ENCODE peak calls at places on chromosomes 12 and 14, in eight cellular contexts. R is SK-N-SH, B is HCT116, Y is A549, G is PC-3, H is MM.1S, E is Karpas-422, S is mammary epithelial cell. Q is an unnamed sample.
A peak's percentile ranks its signal among the peaks of the same experiment; 100 is the strongest.

GRCh38 chr12:85374981-85375380 is 95.0 kb downstream of the ALX1 start:
- DNase-seq in R (no peak), B (no peak), Y (no peak), G (no peak), H (no peak), E (no peak), S (no peak), Q (no peak)

GRCh38 chr12:93763746-93764147 is 86.6 kb downstream of the CRADD start:
- DNase-seq in R (no peak), B (no peak), Y (peak; percentile 41), G (peak; percentile 52), H (no peak), E (no peak), S (no peak), Q (peak; percentile 41)

GRCh38 chr12:114399664-114400211 is 6.2 kb downstream of the TBX5 start:
- DNase-seq in R (peak; percentile 61), B (peak; percentile 62), Y (peak; percentile 22), G (no peak), H (no peak), E (no peak), S (peak; percentile 3), Q (peak; percentile 99)

GRCh38 chr12:104751024-104751570 is 207.0 kb downstream of the SLC41A2 start:
- DNase-seq in R (no peak), B (no peak), Y (no peak), G (no peak), H (no peak), E (no peak), S (no peak), Q (no peak)

GRCh38 chr14:39491134-39491541 is 58.9 kb upstream of the FBXO33 start:
- DNase-seq in R (peak; percentile 1), B (peak; percentile 22), Y (peak; percentile 35), G (peak; percentile 60), H (peak; percentile 7), E (peak; percentile 82), S (no peak), Q (peak; percentile 75)

GRCh38 chr12:55741978-55742377 is 944 bp upstream of the GDF11 start:
- DNase-seq in R (no peak), B (no peak), Y (no peak), G (no peak), H (no peak), E (no peak), S (no peak), Q (no peak)

GRCh38 chr14:81031488-81031887 is 76.1 kb downstream of the TSHR start:
- DNase-seq in R (no peak), B (no peak), Y (no peak), G (no peak), H (no peak), E (no peak), S (no peak), Q (no peak)

GRCh38 chr14:94623856-94624499 is 11.8 kb downstream of the SERPINA3 start:
- DNase-seq in R (no peak), B (no peak), Y (no peak), G (no peak), H (no peak), E (no peak), S (no peak), Q (no peak)

GRCh38 chr12:124240493-124240892 is 54.4 kb upstream of the RFLNA start:
- DNase-seq in R (peak; percentile 57), B (peak; percentile 39), Y (peak; percentile 35), G (no peak), H (no peak), E (peak; percentile 77), S (peak; percentile 15), Q (peak; percentile 66)

GRCh38 chr14:77903233-77903632 is 103.3 kb downstream of the ADCK1 start:
- DNase-seq in R (no peak), B (no peak), Y (no peak), G (no peak), H (no peak), E (no peak), S (no peak), Q (no peak)

GRCh38 chr12:77124767-77125166 is 59.4 kb upstream of the E2F7 start:
- DNase-seq in R (no peak), B (no peak), Y (no peak), G (no peak), H (no peak), E (no peak), S (peak; percentile 82), Q (no peak)

GRCh38 chr12:120406080-120406479 is 31.8 kb upstream of the COX6A1 start:
- DNase-seq in R (no peak), B (no peak), Y (no peak), G (no peak), H (no peak), E (no peak), S (no peak), Q (no peak)

GRCh38 chr14:30921305-30921704 is 46.9 kb downstream of the COCH start:
- DNase-seq in R (no peak), B (no peak), Y (no peak), G (no peak), H (no peak), E (no peak), S (no peak), Q (no peak)
- H3K4me2 ChIP-seq in R (no peak overlapping the region), B (no peak overlapping the region), Y (no peak overlapping the region), G (no peak overlapping the region), H (no peak overlapping the region), E (no peak overlapping the region), S (no peak overlapping the region), Q (no peak overlapping the region)

GRCh38 chr12:113260636-113261300 is 39.5 kb downstream of the TPCN1 start:
- DNase-seq in R (no peak), B (no peak), Y (no peak), G (no peak), H (no peak), E (no peak), S (no peak), Q (no peak)

GRCh38 chr12:113259499-113259953 is 38.3 kb downstream of the TPCN1 start:
- DNase-seq in R (peak; percentile 87), B (no peak), Y (no peak), G (no peak), H (no peak), E (no peak), S (no peak), Q (peak; percentile 21)

GRCh38 chr12:113257564-113257963 is 36.3 kb downstream of the TPCN1 start:
- DNase-seq in R (no peak), B (no peak), Y (no peak), G (no peak), H (no peak), E (no peak), S (no peak), Q (no peak)

GRCh38 chr12:113261847-113262470 is 40.7 kb downstream of the TPCN1 start:
- DNase-seq in R (no peak), B (no peak), Y (no peak), G (no peak), H (no peak), E (peak; percentile 59), S (no peak), Q (no peak)

DNA sequence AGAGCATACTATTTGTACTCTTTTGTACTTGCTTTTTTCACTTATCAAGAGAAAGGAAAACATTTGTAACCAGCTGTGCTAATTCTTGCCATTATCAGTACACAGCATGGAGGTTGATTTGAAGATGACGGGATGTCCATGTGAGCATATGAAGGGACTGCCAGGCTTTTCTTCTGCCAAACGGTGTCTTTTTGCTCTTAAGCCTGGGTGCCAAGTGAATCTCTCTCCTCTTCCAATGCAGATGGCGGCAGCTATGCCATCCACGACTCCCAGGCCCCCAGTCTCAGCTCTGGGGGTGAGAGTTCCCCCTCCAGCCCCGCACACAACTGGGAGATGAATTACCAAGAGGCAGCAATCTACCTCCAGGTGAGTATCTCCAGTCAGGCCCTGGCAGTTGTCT is 38.9 kb downstream of the TPCN1 start:
- DNase-seq in R (no peak), B (no peak), Y (no peak), G (no peak), H (no peak), E (no peak), S (no peak), Q (no peak)
- H3K27ac ChIP-seq in R (peak overlapping the region; percentile 90), B (no peak overlapping the region), Y (no peak overlapping the region), G (no peak overlapping the region), H (no peak overlapping the region), E (peak overlapping the region; percentile 11), S (no peak overlapping the region), Q (no peak overlapping the region)

DNA sequence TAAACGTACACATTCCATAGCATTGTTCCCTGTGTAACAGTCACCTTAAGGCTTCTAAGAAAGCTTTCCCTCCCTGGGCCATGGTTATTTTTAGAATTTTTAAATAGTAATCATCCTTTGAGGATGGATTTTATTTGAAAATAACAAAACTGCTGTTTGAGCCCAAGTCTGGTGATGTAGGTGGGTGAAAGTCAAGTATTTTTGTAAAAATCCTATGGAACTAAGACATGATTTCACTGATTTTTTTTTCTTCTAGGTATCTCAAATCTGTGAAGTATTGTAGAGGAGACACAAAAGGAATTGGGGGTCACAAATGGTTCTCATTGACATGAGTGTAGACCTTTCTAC is 1.4 kb downstream of the ISCU start:
- DNase-seq in R (no peak), B (no peak), Y (no peak), G (no peak), H (no peak), E (no peak), S (no peak), Q (no peak)
- H3K4me1 ChIP-seq in R (peaks cover 31% of the 10 kb centered on the region), B (peaks cover 30% of the 10 kb centered on the region), Y (peaks cover 33% of the 10 kb centered on the region), G (peaks cover 33% of the 10 kb centered on the region), H (peaks cover 53% of the 10 kb centered on the region), E (peaks cover 51% of the 10 kb centered on the region), S (peaks cover 30% of the 10 kb centered on the region), Q (no peaks in the 10 kb centered on the region)

DNA sequence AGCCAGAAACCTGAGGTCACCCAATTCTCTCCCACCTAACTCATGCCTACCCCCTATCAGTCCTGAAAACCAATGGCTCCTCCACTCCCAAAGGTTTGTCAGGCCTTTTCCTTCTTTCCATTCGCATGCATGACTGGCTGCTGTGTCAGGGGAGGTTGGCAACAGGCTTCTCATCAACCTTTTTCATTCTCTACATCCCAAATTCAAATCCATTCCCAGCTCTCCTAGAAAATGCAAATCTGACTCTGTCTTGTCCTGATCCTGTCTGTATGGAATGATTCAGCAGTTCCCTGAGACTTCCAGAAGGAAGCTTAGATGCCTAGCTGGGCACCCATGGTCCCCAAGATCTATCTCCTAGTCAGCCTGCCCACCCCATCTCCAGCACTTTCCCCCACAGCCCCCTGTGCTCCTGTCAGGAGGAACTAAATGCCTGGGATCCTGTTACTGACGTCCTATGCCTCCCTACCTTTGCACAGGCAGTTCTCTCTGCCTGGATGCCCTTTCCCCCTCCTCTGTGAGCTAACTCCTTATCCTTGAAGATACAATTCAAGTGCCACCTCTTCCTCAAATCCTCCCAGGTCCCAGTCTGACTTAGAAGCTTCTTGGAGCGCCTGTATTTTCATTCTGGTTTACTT is 5.1 kb upstream of the CTDSP2 start:
- DNase-seq in R (no peak), B (no peak), Y (no peak), G (no peak), H (no peak), E (no peak), S (no peak), Q (no peak)
- H3K4me2 ChIP-seq in R (no peak overlapping the region), B (no peak overlapping the region), Y (peak overlapping the region; percentile 13), G (no peak overlapping the region), H (no peak overlapping the region), E (no peak overlapping the region), S (no peak overlapping the region), Q (peak overlapping the region; percentile 94)